ENCODE peak calls at places on chromosomes 13 and 19, in seven cellular contexts. G is AG09309, L is AG04450, I is pancreas, H is cardiac fibroblast, X is SK-N-SH, Q is H1. O is an unnamed sample.

GRCh38 chr13:56166864-56167263 is 973.9 kb upstream of the PRR20A start:
- DNase-seq in I (no peak), H (no peak), L (no peak), Q (peak), X (no peak), G (no peak), O (no peak)

GRCh38 chr19:3122512-3122870 is 13.3 kb upstream of the GNA15 start:
- DNase-seq in G (no peak), Q (no peak), H (no peak), X (no peak), I (peak), L (no peak), O (no peak)

GRCh38 chr13:70668293-70668692 is 560.0 kb upstream of the KLHL1 start:
- DNase-seq in X (no peak), L (no peak), I (no peak), G (no peak), Q (no peak), H (no peak), O (no peak)

GRCh38 chr19:49071860-49072547 is 495 bp downstream of the KCNA7 start:
- DNase-seq in L (no peak), Q (no peak), H (no peak), G (no peak), I (no peak), X (peak), O (no peak)

GRCh38 chr13:63163903-63164302 is 1748.3 kb upstream of the PCDH20 start:
- DNase-seq in H (no peak), G (no peak), L (no peak), Q (no peak), I (no peak), X (no peak), O (no peak)

GRCh38 chr19:49851456-49852259 is 699 bp downstream of the PTOV1 start:
- DNase-seq in H (no peak), G (no peak), L (no peak), X (peak), Q (no peak), I (peak), O (peak)

GRCh38 chr13:94480672-94481145 is 1.2 kb upstream of the DCT start:
- DNase-seq in H (peak), X (no peak), I (no peak), Q (no peak), L (no peak), G (peak), O (peak)

GRCh38 chr13:26914624-26915023 is 154.0 kb upstream of the GPR12 start:
- DNase-seq in I (no peak), X (no peak), H (peak), G (no peak), L (no peak), Q (no peak), O (peak)

GRCh38 chr13:43872181-43872580 is 7.4 kb downstream of the CCDC122 start:
- DNase-seq in H (no peak), I (no peak), G (no peak), Q (no peak), L (no peak), X (no peak), O (no peak)

GRCh38 chr13:43878897-43879322 is 630 bp downstream of the CCDC122 start:
- DNase-seq in X (no peak), H (peak), G (peak), I (no peak), Q (no peak), L (peak), O (peak)

GRCh38 chr19:53076984-53077383 is 26.2 kb downstream of the ZNF160 start:
- DNase-seq in I (no peak), H (peak), L (no peak), Q (peak), X (peak), G (no peak), O (peak)

GRCh38 chr13:107586216-107586615 is 629.1 kb downstream of the LIG4 start:
- DNase-seq in Q (no peak), X (no peak), I (no peak), L (peak), G (peak), H (no peak), O (peak)

GRCh38 chr13:45799451-45799850 is 52.1 kb downstream of the SIAH3 start:
- DNase-seq in Q (no peak), I (no peak), G (no peak), H (peak), X (no peak), L (no peak), O (no peak)

GRCh38 chr13:32446778-32447465 is 19.0 kb upstream of the N4BP2L1 start:
- DNase-seq in L (no peak), H (peak), Q (no peak), I (no peak), X (no peak), G (no peak), O (no peak)

GRCh38 chr19:15551183-15552004 is 43.1 kb downstream of the CYP4F22 start:
- DNase-seq in L (no peak), I (peak), Q (no peak), H (peak), X (peak), G (no peak), O (peak)

GRCh38 chr13:109816112-109816978 is 30.0 kb upstream of the IRS2 start:
- DNase-seq in X (no peak), H (peak), L (no peak), G (no peak), I (no peak), Q (no peak), O (no peak)

GRCh38 chr19:58559275-58560006 is 1.0 kb upstream of the UBE2M start:
- DNase-seq in G (peak), H (peak), I (peak), X (peak), Q (no peak), L (peak), O (peak)

GRCh38 chr13:33286143-33286542 is 588 bp upstream of the STARD13 start:
- DNase-seq in I (no peak), L (no peak), Q (no peak), H (peak), X (no peak), G (no peak), O (no peak)

GRCh38 chr19:13995017-13995728 is 10.9 kb downstream of the RFX1 start:
- DNase-seq in I (peak), X (no peak), G (no peak), H (peak), Q (no peak), L (no peak), O (no peak)

GRCh38 chr13:46213242-46213641 is 1.5 kb downstream of the LRRC63 start:
- DNase-seq in H (no peak), Q (no peak), I (no peak), X (no peak), L (no peak), G (no peak), O (no peak)

GRCh38 chr19:12484011-12484370 is 625 bp downstream of the ZNF709 start:
- DNase-seq in I (no peak), L (no peak), G (no peak), Q (no peak), X (no peak), H (peak), O (peak)

GRCh38 chr13:31793246-31793645 is 53.9 kb downstream of the RXFP2 start:
- DNase-seq in I (no peak), H (peak), G (peak), X (no peak), Q (no peak), L (peak), O (peak)

GRCh38 chr13:32019612-32020233 is 11.9 kb upstream of the FRY start:
- DNase-seq in L (peak), G (no peak), Q (no peak), I (no peak), X (peak), H (peak), O (peak)

GRCh38 chr19:19775891-19776205 is 42.9 kb upstream of the ZNF14 start:
- DNase-seq in Q (no peak), H (no peak), I (no peak), X (no peak), L (no peak), G (no peak), O (no peak)

GRCh38 chr19:34430738-34431625 is 2.8 kb downstream of the UBA2 start:
- DNase-seq in H (peak), I (no peak), L (no peak), X (peak), Q (no peak), G (no peak), O (peak)

GRCh38 chr19:35120898-35121297 is 5.3 kb downstream of the FXYD3 start:
- DNase-seq in Q (no peak), I (no peak), X (no peak), G (no peak), H (no peak), L (no peak), O (no peak)

GRCh38 chr13:20069956-20070355 is 90.9 kb downstream of the GJA3 start:
- DNase-seq in L (no peak), H (no peak), G (no peak), I (no peak), X (no peak), Q (no peak), O (no peak)

GRCh38 chr13:91312324-91312723 is 35.2 kb upstream of the MIR17HG start:
- DNase-seq in G (no peak), L (no peak), X (no peak), I (no peak), Q (no peak), H (no peak), O (no peak)

GRCh38 chr19:44747739-44748425 is 626 bp upstream of the BCL3 start:
- DNase-seq in L (no peak), H (peak), X (peak), Q (no peak), G (no peak), I (peak), O (peak)

GRCh38 chr19:7851623-7852500 is 21.8 kb downstream of the EVI5L start:
- DNase-seq in Q (no peak), H (no peak), I (no peak), G (no peak), X (no peak), L (no peak), O (no peak)

GRCh38 chr19:15556634-15557181 is 48.4 kb downstream of the CYP4F22 start:
- DNase-seq in G (no peak), L (no peak), X (no peak), Q (no peak), H (no peak), I (no peak), O (no peak)

GRCh38 chr13:31631071-31631470 is 108.3 kb upstream of the RXFP2 start:
- DNase-seq in G (no peak), H (no peak), L (no peak), Q (no peak), X (no peak), I (no peak), O (peak)

GRCh38 chr19:18922228-18922985 is 2.9 kb downstream of the DDX49 start:
- DNase-seq in H (no peak), I (no peak), L (no peak), Q (no peak), G (no peak), X (no peak), O (no peak)

GRCh38 chr13:103238441-103238840 is 172.2 kb upstream of the SLC10A2 start:
- DNase-seq in H (no peak), X (no peak), Q (no peak), I (no peak), L (no peak), G (no peak), O (no peak)

GRCh38 chr13:105107781-105108180 is 1427.7 kb downstream of the EFNB2 start:
- DNase-seq in I (no peak), Q (no peak), H (no peak), X (no peak), G (no peak), L (no peak), O (no peak)

GRCh38 chr19:55673465-55673864 is 1.6 kb upstream of the EPN1 start:
- DNase-seq in L (no peak), I (no peak), H (no peak), Q (no peak), G (no peak), X (no peak), O (no peak)

GRCh38 chr13:23918208-23918607 is 20.9 kb upstream of the C1QTNF9B start:
- DNase-seq in Q (no peak), I (no peak), X (no peak), H (no peak), L (no peak), G (no peak), O (no peak)

GRCh38 chr13:28499579-28499978 is 4.7 kb upstream of the FLT1 start:
- DNase-seq in I (no peak), L (no peak), X (no peak), Q (no peak), H (no peak), G (no peak), O (no peak)

GRCh38 chr13:111659842-111660241 is 339.4 kb downstream of the TEX29 start:
- DNase-seq in I (no peak), H (no peak), Q (no peak), G (no peak), X (no peak), L (no peak), O (no peak)

GRCh38 chr19:12783226-12783848 is 7.9 kb upstream of the JUNB start:
- DNase-seq in Q (no peak), I (no peak), X (no peak), L (no peak), H (no peak), G (no peak), O (no peak)

GRCh38 chr19:54209748-54210494 is 9.3 kb downstream of the RPS9 start:
- DNase-seq in H (peak), Q (no peak), G (peak), L (peak), I (peak), X (peak), O (peak)
- H3K4me3 ChIP-seq in H (no peak), Q (no peak), G (no peak), L (peak), I (no peak), X (no peak), O (peak)

DNA sequence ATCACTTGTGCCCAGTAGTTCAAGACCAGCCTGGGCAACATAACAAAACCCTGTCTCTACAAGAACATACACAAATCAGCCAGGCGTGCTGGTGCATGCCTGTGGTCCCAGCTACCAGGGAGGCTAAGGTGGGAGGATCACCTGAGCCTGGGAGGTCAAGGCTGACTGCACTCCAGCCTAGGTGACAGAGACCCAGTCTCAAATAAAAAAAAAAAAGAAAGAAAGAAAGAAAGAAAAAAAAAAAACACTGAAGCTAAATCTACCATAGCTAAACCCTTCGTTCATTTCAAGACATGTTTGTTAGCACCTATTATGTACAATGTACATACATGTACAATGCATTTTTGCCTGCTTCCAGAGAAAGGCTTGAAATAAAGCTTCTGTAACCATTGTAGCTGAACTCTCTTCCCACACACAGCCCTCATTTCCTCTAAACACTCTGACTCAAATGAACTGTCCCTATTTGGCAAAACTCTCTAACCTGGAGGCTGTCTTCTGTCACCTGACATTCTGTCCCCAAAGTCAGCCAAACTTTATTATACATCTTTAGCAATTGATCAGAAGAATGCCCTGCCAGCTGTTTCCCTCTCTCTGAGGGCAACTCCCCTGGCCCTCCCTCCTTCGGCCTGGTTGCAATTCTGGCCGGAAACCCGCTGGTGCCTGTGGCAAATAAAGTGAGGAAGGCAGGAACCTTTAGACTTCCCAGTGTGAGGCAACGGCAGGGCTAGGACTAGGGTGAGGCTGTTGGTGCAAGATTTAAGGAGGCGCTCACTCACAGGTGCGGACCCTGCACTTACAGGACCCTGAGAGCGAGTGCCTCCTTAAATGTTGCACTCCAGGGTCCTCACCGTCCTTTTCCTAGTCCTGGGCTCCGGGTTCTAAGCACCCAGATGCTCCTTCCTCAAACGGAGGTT is 1.8 kb downstream of the ETHE1 start:
- DNase-seq in L (no peak), H (peak), G (no peak), Q (no peak), X (no peak), I (peak), O (peak)
- H3K4me3 ChIP-seq in L (peak), H (peak), G (peak), Q (peak), X (peak), I (no peak), O (peak)

GRCh38 chr19:497476-497860 is 1.2 kb downstream of the MADCAM1 start:
- DNase-seq in X (peak), Q (no peak), I (no peak), G (no peak), H (no peak), L (no peak), O (no peak)

GRCh38 chr19:495047-495439 is 1.2 kb upstream of the MADCAM1 start:
- DNase-seq in X (no peak), Q (no peak), I (no peak), H (no peak), L (no peak), G (no peak), O (no peak)

GRCh38 chr19:494171-495046 is 1.9 kb upstream of the MADCAM1 start:
- DNase-seq in X (no peak), L (no peak), G (no peak), H (no peak), Q (no peak), I (no peak), O (no peak)

GRCh38 chr19:496333-496634 is at the start of gene MADCAM1:
- DNase-seq in I (no peak), H (no peak), X (no peak), L (no peak), Q (no peak), G (no peak), O (no peak)

DNA sequence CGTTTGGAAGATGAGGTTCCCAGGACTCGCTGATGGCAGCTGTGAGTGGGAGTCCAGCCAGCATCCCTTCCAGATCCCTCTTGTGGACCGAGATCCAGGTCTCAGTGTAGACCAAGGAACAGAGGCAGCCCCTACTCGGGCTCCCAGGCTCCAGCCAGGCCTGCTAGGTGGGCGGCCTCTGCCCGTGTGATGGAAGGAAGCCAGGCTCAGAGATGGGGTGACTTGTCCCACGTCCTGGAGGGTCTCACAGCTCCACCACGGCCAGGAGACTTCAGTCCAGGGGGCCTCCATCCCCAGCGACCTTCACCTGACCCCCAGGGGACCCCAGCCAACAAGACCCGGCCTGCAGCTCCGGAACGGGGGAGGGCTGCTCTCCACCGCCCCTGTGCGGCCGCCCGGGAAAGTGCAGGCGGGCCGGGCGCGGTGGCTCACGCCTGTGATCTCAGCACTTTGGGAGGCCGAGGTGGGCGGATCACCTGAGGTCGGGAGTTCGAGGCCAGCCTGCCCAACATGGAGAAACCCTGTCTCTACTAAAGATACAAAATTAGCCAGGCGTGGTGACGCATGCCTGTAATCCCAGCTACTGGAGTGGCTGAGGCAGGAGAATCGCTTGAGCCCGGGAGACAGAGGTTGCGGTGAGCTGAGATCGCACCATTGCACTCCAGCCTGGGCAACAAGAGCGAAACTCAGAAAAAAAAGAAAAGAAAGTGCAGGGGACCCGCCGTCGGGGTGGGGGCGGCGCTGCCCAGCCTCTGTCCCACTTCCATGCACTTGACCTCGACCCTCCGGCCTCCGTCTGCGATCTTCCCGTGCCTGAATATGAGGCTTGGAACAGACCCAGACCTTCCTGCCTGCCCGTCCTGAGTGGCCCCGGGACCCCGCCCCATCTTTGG is 600 bp upstream of the MADCAM1 start:
- DNase-seq in H (peak), X (peak), I (no peak), Q (no peak), L (no peak), G (no peak), O (peak)
- H3K4me3 ChIP-seq in H (no peak), X (no peak), I (no peak), Q (no peak), L (no peak), G (no peak), O (no peak)

GRCh38 chr19:41861846-41862245 is 1.8 kb downstream of the RPS19 start:
- DNase-seq in Q (no peak), I (no peak), H (no peak), L (no peak), X (no peak), G (no peak), O (no peak)
- H3K4me3 ChIP-seq in Q (peak), I (no peak), H (peak), L (peak), X (peak), G (no peak), O (peak)

GRCh38 chr19:1676351-1677266 is 24.2 kb upstream of the TCF3 start:
- DNase-seq in I (peak), X (no peak), Q (no peak), H (no peak), L (no peak), G (no peak), O (no peak)
- H3K4me3 ChIP-seq in I (no peak), X (no peak), Q (peak), H (no peak), L (no peak), G (no peak), O (no peak)

GRCh38 chr19:36745870-36746269 is 26.7 kb downstream of the ZNF850 start:
- DNase-seq in X (no peak), G (no peak), L (no peak), Q (no peak), H (no peak), I (no peak), O (no peak)

GRCh38 chr19:36747750-36748149 is 24.9 kb downstream of the ZNF850 start:
- DNase-seq in L (no peak), X (no peak), H (no peak), Q (no peak), G (no peak), I (no peak), O (no peak)

GRCh38 chr19:36750066-36750691 is 22.4 kb downstream of the ZNF850 start:
- DNase-seq in H (no peak), X (no peak), L (no peak), I (no peak), Q (no peak), G (no peak), O (no peak)

GRCh38 chr19:36748431-36749275 is 24.0 kb downstream of the ZNF850 start:
- DNase-seq in Q (no peak), H (no peak), G (no peak), X (no peak), I (no peak), L (no peak), O (no peak)
- H3K4me3 ChIP-seq in Q (no peak), H (no peak), G (no peak), X (no peak), I (no peak), L (no peak), O (no peak)

O was measured in fibroblast of lung.